ENCODE peak calls at places on chromosome X, in four cellular contexts. One of them, this sample, is unnamed.

GRCh38 chrX:17944833-17945497 is 83.9 kb upstream of the RAI2 start:
- DNase-seq in right lobe of liver: no peak
- DNase-seq in uterus: no peak
- DNase-seq in body of pancreas: no peak
- DNase-seq in this sample: peak

GRCh38 chrX:39018526-39018925 is 217.3 kb downstream of the MID1IP1 start:
- DNase-seq in body of pancreas: no peak
- DNase-seq in right lobe of liver: no peak
- DNase-seq in uterus: no peak
- DNase-seq in this sample: no peak

GRCh38 chrX:115689931-115690330 is 129.0 kb downstream of the PLS3 start:
- DNase-seq in uterus: no peak
- DNase-seq in right lobe of liver: no peak
- DNase-seq in body of pancreas: no peak
- DNase-seq in this sample: no peak

GRCh38 chrX:39157796-39158195 is 356.5 kb downstream of the MID1IP1 start:
- DNase-seq in right lobe of liver: no peak
- DNase-seq in body of pancreas: no peak
- DNase-seq in uterus: no peak
- DNase-seq in this sample: no peak

GRCh38 chrX:54826598-54826997 is 19.1 kb downstream of the MAGED2 start:
- DNase-seq in body of pancreas: no peak
- DNase-seq in uterus: no peak
- DNase-seq in right lobe of liver: no peak
- DNase-seq in this sample: no peak

GRCh38 chrX:123859409-123859827 is 435 bp upstream of the XIAP start:
- DNase-seq in right lobe of liver: peak
- DNase-seq in body of pancreas: no peak
- DNase-seq in uterus: no peak
- DNase-seq in this sample: peak

GRCh38 chrX:50609796-50610195 is 139.2 kb upstream of the DGKK start:
- DNase-seq in uterus: no peak
- DNase-seq in right lobe of liver: no peak
- DNase-seq in body of pancreas: no peak
- DNase-seq in this sample: no peak

GRCh38 chrX:41913476-41913875 is 9.9 kb downstream of the CASK start:
- DNase-seq in body of pancreas: no peak
- DNase-seq in uterus: no peak
- DNase-seq in right lobe of liver: no peak
- DNase-seq in this sample: no peak

DNA sequence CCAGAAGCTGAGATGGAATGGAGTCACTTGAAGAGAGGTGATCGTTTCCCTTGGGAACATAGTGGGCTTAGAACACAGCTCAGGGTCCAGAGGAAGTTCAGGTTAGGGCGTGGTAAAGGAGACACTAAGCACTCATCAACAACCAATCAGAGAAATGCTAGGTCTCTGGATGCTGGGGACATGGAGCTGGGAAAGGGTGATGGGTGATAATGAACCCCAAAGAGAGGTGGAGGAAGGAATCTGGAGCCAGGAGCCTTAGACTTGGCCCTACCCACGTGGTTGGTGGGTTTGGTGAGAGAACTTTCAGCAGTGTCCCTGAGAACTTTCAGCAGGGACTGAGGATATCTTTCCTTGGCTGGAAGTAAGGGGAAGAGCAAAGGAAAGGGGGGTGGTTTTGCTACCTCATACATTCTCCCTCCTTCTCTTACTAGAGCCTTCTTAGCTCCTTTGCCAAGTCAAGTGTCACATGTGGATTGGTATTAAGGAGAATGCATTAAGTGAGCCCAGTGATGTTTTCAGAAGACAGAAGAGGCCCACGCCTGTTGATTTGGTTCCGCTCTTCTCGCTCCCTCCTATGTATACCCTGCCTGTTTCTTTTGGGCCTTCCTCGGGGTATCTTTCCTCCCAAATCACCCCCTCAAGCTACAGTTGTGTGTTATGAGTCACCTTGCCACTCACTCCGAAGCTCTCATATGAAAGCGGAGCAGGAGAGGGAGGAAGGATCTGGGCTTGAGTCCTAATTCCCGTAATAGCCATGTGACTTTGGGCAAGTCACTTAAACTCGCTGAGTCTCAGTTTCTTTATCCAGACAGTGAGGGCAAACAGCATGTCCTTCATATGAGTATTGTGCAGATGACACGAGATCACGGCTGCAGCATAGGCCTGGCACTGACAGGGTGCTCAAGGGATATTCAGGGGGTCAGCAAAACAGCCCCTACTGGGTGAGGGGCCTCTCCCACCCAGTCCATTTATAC is 63.1 kb downstream of the TSC22D3 start:
- DNase-seq in body of pancreas: no peak
- DNase-seq in right lobe of liver: no peak
- DNase-seq in uterus: no peak
- DNase-seq in this sample: no peak
- TF ChIP-seq POLR2A in body of pancreas: peak
- TF ChIP-seq POLR2A in right lobe of liver: peak
- TF ChIP-seq POLR2A in uterus: peak
- TF ChIP-seq POLR2A in this sample: peak

GRCh38 chrX:111007238-111007637 is 88.8 kb upstream of the PAK3 start:
- DNase-seq in right lobe of liver: no peak
- DNase-seq in body of pancreas: peak
- DNase-seq in uterus: no peak
- DNase-seq in this sample: no peak
- TF ChIP-seq POLR2A in right lobe of liver: no peak
- TF ChIP-seq POLR2A in body of pancreas: no peak
- TF ChIP-seq POLR2A in uterus: no peak
- TF ChIP-seq POLR2A in this sample: no peak

GRCh38 chrX:153470411-153471363 is at the start of gene HAUS7:
- DNase-seq in body of pancreas: peak
- DNase-seq in right lobe of liver: peak
- DNase-seq in uterus: peak
- DNase-seq in this sample: peak
- TF ChIP-seq POLR2A in body of pancreas: no peak
- TF ChIP-seq POLR2A in right lobe of liver: peak
- TF ChIP-seq POLR2A in uterus: peak
- TF ChIP-seq POLR2A in this sample: peak

DNA sequence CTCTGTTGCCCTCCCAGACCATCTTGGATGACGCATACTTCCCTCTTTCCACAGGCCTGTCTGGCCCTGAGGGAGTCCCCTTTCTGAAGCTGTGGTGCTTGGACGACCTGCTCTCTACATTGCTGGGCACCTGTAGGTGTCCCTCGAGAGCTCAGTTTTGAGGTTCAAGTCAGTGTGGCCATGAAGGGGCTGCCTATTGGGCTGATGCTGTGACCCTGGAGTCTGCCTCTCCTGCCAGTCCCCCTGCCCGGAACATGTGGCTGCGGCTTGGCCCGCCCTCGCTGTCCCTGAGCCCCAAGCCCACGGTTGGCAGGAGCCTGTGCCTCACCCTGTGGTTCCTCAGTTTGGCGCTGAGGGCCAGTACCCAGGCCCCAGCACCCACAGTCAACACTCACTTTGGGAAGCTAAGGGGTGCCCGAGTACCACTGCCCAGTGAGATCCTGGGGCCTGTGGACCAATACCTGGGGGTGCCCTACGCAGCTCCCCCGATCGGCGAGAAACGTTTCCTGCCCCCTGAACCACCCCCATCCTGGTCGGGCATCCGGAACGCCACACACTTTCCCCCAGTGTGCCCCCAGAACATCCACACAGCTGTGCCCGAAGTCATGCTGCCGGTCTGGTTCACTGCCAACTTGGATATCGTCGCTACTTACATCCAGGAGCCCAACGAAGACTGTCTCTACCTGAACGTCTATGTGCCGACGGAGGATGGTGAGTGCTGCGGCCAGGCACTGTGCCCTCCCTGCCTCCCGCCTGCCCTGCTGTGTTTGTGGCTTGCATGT is 3.0 kb downstream of the NLGN3 start:
- DNase-seq in uterus: no peak
- DNase-seq in body of pancreas: no peak
- DNase-seq in right lobe of liver: no peak
- DNase-seq in this sample: no peak
- TF ChIP-seq POLR2A in uterus: no peak
- TF ChIP-seq POLR2A in body of pancreas: no peak
- TF ChIP-seq POLR2A in right lobe of liver: no peak
- TF ChIP-seq POLR2A in this sample: no peak

GRCh38 chrX:119690921-119691716 is 1.8 kb downstream of the SEPTIN6 start:
- DNase-seq in right lobe of liver: peak
- DNase-seq in body of pancreas: no peak
- DNase-seq in uterus: no peak
- DNase-seq in this sample: peak

GRCh38 chrX:119693996-119694451 is 1.1 kb upstream of the SEPTIN6 start:
- DNase-seq in right lobe of liver: no peak
- DNase-seq in body of pancreas: no peak
- DNase-seq in uterus: no peak
- DNase-seq in this sample: peak

GRCh38 chrX:119693032-119693995 is at the start of gene SEPTIN6:
- DNase-seq in uterus: peak
- DNase-seq in right lobe of liver: peak
- DNase-seq in body of pancreas: peak
- DNase-seq in this sample: peak

GRCh38 chrX:119694601-119695534 is 1.9 kb upstream of the SEPTIN6 start:
- DNase-seq in right lobe of liver: no peak
- DNase-seq in uterus: no peak
- DNase-seq in body of pancreas: no peak
- DNase-seq in this sample: peak

DNA sequence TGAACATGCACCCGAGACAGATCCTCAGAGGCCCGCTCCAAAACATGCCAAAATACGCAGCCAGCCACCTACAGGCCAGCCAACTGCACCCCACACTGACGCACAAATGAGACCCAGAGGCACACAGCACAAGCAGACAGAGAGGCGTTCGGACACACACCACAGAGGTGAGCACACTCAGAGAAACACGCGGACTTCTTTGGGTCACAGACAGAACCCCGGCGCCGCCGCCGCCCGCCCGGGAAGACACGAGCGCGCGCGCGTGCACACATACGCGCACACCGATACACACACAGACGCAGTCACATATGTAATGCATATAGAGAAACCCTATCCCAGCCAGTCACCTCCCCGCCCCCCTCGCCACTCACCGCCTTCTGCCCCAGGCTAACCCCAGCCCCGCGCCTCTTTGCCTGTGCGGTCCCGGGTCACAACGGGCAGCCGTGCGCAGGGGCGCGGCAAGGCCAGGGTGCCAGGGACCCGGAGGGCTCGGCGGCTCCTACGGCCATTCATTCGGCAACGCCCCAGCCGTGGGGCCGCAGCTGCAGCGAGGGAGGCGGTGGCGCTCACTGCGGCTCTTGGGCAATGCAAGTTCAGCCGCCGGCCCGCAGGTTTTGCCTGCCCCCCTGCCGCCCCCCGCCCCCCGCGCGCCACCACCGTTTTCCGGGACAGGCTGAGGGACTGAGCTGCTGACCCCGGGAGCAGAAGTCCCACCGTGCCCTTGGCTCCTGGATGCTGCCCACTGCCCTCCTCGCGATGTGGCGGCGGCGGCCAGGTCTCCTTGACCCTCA is 532 bp downstream of the SEPTIN6 start:
- DNase-seq in body of pancreas: peak
- DNase-seq in right lobe of liver: peak
- DNase-seq in uterus: no peak
- DNase-seq in this sample: peak
- TF ChIP-seq POLR2A in body of pancreas: no peak
- TF ChIP-seq POLR2A in right lobe of liver: peak
- TF ChIP-seq POLR2A in uterus: no peak
- TF ChIP-seq POLR2A in this sample: no peak

GRCh38 chrX:129930941-129931410 is 25.0 kb downstream of the UTP14A start:
- DNase-seq in body of pancreas: no peak
- DNase-seq in right lobe of liver: no peak
- DNase-seq in uterus: peak
- DNase-seq in this sample: no peak

GRCh38 chrX:129932792-129933321 is 26.9 kb downstream of the UTP14A start:
- DNase-seq in uterus: peak
- DNase-seq in body of pancreas: peak
- DNase-seq in right lobe of liver: peak
- DNase-seq in this sample: peak

GRCh38 chrX:129933700-129934099 is 27.7 kb downstream of the UTP14A start:
- DNase-seq in body of pancreas: no peak
- DNase-seq in uterus: no peak
- DNase-seq in right lobe of liver: no peak
- DNase-seq in this sample: no peak

GRCh38 chrX:129931411-129932136 is 25.6 kb downstream of the UTP14A start:
- DNase-seq in body of pancreas: peak
- DNase-seq in right lobe of liver: peak
- DNase-seq in uterus: peak
- DNase-seq in this sample: peak

GRCh38 chrX:129932137-129932791 is 26.3 kb downstream of the UTP14A start:
- DNase-seq in right lobe of liver: peak
- DNase-seq in uterus: peak
- DNase-seq in body of pancreas: peak
- DNase-seq in this sample: peak
- TF ChIP-seq POLR2A in right lobe of liver: peak
- TF ChIP-seq POLR2A in uterus: peak
- TF ChIP-seq POLR2A in body of pancreas: no peak
- TF ChIP-seq POLR2A in this sample: no peak

DNA sequence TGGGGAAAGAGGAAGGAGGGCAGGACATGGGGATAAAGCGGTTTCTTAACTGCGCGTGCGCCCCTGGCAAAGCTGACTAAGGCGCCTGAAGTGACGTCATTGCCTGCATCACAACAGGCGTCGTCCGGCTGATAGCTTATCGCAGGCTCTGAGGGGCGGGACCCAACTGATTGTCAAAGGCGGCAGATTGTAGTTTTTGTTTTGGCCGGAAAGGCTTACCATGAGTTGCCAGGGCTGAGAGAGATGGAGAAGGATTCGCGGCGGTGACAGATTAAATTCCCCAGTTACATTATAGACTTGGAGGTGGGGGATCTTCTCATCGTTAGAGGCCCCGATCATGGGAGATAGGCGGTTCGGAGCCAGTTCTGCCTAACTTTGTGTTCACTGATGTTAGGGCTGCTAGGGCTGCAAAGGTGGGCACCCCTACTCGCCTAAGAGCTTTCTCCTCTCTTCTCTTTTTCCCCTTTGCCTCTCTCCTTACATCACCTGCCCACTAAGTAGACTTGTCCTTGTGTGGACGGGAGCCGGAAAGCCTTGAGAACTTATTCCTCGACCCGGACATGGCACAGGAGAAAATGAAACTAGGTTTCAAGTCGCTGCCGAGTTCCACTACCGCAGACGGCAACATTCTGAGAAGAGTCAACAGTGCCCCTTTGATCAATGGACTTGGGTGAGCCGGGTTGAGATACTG is 148.9 kb upstream of the PLAC1 start:
- DNase-seq in right lobe of liver: peak
- DNase-seq in uterus: peak
- DNase-seq in body of pancreas: peak
- DNase-seq in this sample: peak
- TF ChIP-seq POLR2A in right lobe of liver: peak
- TF ChIP-seq POLR2A in uterus: peak
- TF ChIP-seq POLR2A in body of pancreas: no peak
- TF ChIP-seq POLR2A in this sample: peak

This sample was measured in erythroblast.